ENCODE peak calls at places on chromosomes 16 and 17, in eight cellular contexts. D is NB4; E is stimulated activated effector memory CD8-positive, alpha-beta T cell treated with anti-CD3 and anti-CD28 coated beads, Interleukin-12 subunit alpha, Interleukin-12 subunit beta, amount 100 ng/mL, for 72 hours; H is left ventricle myocardium inferior; N is Caki2; S is iris pigment epithelial cell; L is activated CD4-positive, alpha-beta T cell treated with anti-CD3 and anti-CD28 coated beads, Interleukin-2, amount 50 U/mL, for 24 hours; Z is GM23338. V is an unnamed sample.

GRCh38 chr16:1936945-1937479 is 6.0 kb downstream of the MSRB1 start:
- DNase-seq in D (no peak), E (no peak), H (no peak), N (no peak), S (no peak), L (no peak), Z (no peak), V (no peak)

GRCh38 chr16:64586756-64587155 is 535.1 kb downstream of the CDH11 start:
- DNase-seq in D (no peak), E (no peak), H (no peak), N (no peak), S (no peak), L (no peak), Z (no peak), V (no peak)

GRCh38 chr16:89020925-89021595 is 44.1 kb upstream of the CBFA2T3 start:
- DNase-seq in D (no peak), E (no peak), H (peak; percentile 5), N (no peak), S (no peak), L (no peak), Z (no peak), V (no peak)

GRCh38 chr17:2909164-2909852 is 113.1 kb downstream of the RAP1GAP2 start:
- DNase-seq in D (peak; percentile 18), E (no peak), H (no peak), N (no peak), S (no peak), L (no peak), Z (no peak), V (no peak)

GRCh38 chr17:49021095-49021767 is 24.0 kb downstream of the IGF2BP1 start:
- DNase-seq in D (no peak), E (no peak), H (no peak), N (peak; percentile 16), S (no peak), L (no peak), Z (peak; percentile 49), V (no peak)

GRCh38 chr16:81523387-81524115 is 78.9 kb downstream of the CMIP start:
- DNase-seq in D (no peak), E (no peak), H (no peak), N (peak; percentile 49), S (peak; percentile 83), L (no peak), Z (no peak), V (no peak)

GRCh38 chr17:83186751-83187421 is 107.5 kb downstream of the METRNL start:
- DNase-seq in D (no peak), E (peak; percentile 0), H (no peak), N (no peak), S (no peak), L (no peak), Z (no peak), V (no peak)

GRCh38 chr17:81566461-81567126 is 14.4 kb upstream of the FAAP100 start:
- DNase-seq in D (peak; percentile 92), E (no peak), H (peak; percentile 61), N (peak; percentile 87), S (peak; percentile 96), L (no peak), Z (no peak), V (no peak)

GRCh38 chr17:78629436-78629995 is 52.3 kb upstream of the DNAH17 start:
- DNase-seq in D (no peak), E (no peak), H (no peak), N (no peak), S (no peak), L (no peak), Z (no peak), V (no peak)

GRCh38 chr17:39769974-39770587 is 32.3 kb downstream of the GRB7 start:
- DNase-seq in D (no peak), E (no peak), H (no peak), N (peak; percentile 70), S (no peak), L (no peak), Z (no peak), V (no peak)

GRCh38 chr17:69870751-69871199 is 204.2 kb upstream of the KCNJ16 start:
- DNase-seq in D (no peak), E (no peak), H (no peak), N (no peak), S (peak; percentile 54), L (no peak), Z (peak; percentile 41), V (no peak)

GRCh38 chr17:14304876-14305636 is 4.2 kb downstream of the HS3ST3B1 start:
- DNase-seq in D (no peak), E (no peak), H (no peak), N (no peak), S (no peak), L (no peak), Z (peak; percentile 63), V (no peak)

GRCh38 chr16:17259751-17260270 is 210.9 kb downstream of the XYLT1 start:
- DNase-seq in D (no peak), E (no peak), H (no peak), N (no peak), S (no peak), L (no peak), Z (no peak), V (no peak)

GRCh38 chr16:81513204-81514040 is 68.8 kb downstream of the CMIP start:
- DNase-seq in D (no peak), E (no peak), H (peak; percentile 72), N (no peak), S (no peak), L (no peak), Z (peak; percentile 68), V (no peak)

GRCh38 chr17:75876190-75876937 is 2.0 kb downstream of the TRIM47 start:
- DNase-seq in D (no peak), E (peak; percentile 34), H (peak; percentile 51), N (peak; percentile 89), S (no peak), L (peak; percentile 24), Z (peak; percentile 80), V (no peak)

GRCh38 chr17:32021618-32021955 is 14.4 kb downstream of the LRRC37B start:
- DNase-seq in D (no peak), E (no peak), H (no peak), N (no peak), S (no peak), L (no peak), Z (no peak), V (no peak)

GRCh38 chr17:63503330-63503685 is 19.9 kb upstream of the KCNH6 start:
- DNase-seq in D (no peak), E (no peak), H (no peak), N (no peak), S (no peak), L (no peak), Z (no peak), V (no peak)

GRCh38 chr17:75720656-75721462 is at the start of gene ITGB4:
- DNase-seq in D (peak; percentile 48), E (peak; percentile 42), H (peak; percentile 43), N (peak; percentile 78), S (no peak), L (peak; percentile 4), Z (peak; percentile 93), V (no peak)

GRCh38 chr16:50989047-50989446 is 162.0 kb downstream of the SALL1 start:
- DNase-seq in D (no peak), E (no peak), H (no peak), N (no peak), S (no peak), L (no peak), Z (no peak), V (no peak)

GRCh38 chr16:3881499-3881995 is 1.0 kb upstream of the CREBBP start:
- DNase-seq in D (no peak), E (no peak), H (no peak), N (peak; percentile 26), S (no peak), L (no peak), Z (peak; percentile 48), V (no peak)

GRCh38 chr16:67415872-67416793 is at the start of gene ZDHHC1:
- DNase-seq in D (no peak), E (peak; percentile 69), H (peak; percentile 76), N (peak; percentile 65), S (peak; percentile 67), L (peak; percentile 33), Z (peak; percentile 86), V (no peak)

GRCh38 chr16:17318200-17318599 is 152.6 kb downstream of the XYLT1 start:
- DNase-seq in D (peak; percentile 51), E (no peak), H (no peak), N (peak; percentile 36), S (no peak), L (no peak), Z (peak; percentile 59), V (no peak)

GRCh38 chr16:49327466-49327865 is 45.8 kb upstream of the CBLN1 start:
- DNase-seq in D (no peak), E (no peak), H (no peak), N (no peak), S (no peak), L (no peak), Z (no peak), V (no peak)

GRCh38 chr16:12229759-12230594 is 253.4 kb downstream of the SNX29 start:
- DNase-seq in D (no peak), E (no peak), H (no peak), N (no peak), S (peak; percentile 73), L (no peak), Z (no peak), V (no peak)

GRCh38 chr16:52991572-52991971 is 61.1 kb downstream of the CHD9NB start:
- DNase-seq in D (no peak), E (no peak), H (no peak), N (no peak), S (no peak), L (no peak), Z (no peak), V (no peak)

GRCh38 chr16:72508196-72508595 is 336.2 kb upstream of the PMFBP1 start:
- DNase-seq in D (no peak), E (no peak), H (no peak), N (no peak), S (peak; percentile 14), L (no peak), Z (no peak), V (no peak)

GRCh38 chr16:80954985-80955384 is 51.7 kb downstream of the CMC2 start:
- DNase-seq in D (no peak), E (no peak), H (no peak), N (no peak), S (no peak), L (no peak), Z (no peak), V (no peak)

GRCh38 chr17:50899005-50899460 is 32.9 kb upstream of the TOB1 start:
- DNase-seq in D (no peak), E (no peak), H (no peak), N (no peak), S (no peak), L (no peak), Z (no peak), V (no peak)

V was measured in esophagus squamous epithelium.